ENCODE peak calls at places on chromosomes 11 and 22, in six cellular contexts. Q is adrenal gland; X is neural crest cell; N is dorsolateral prefrontal cortex; P is HuH-7.5; V is CD4-positive, CD25-positive, alpha-beta regulatory T cell. U is an unnamed sample.

GRCh38 chr11:3231550-3231850 is 717 bp downstream of the MRGPRE start:
- DNase-seq in Q (no peak), X (no peak), N (no peak), P (no peak), V (no peak), U (no peak)

GRCh38 chr11:3058753-3059664 is 1.8 kb upstream of the CARS1 start:
- DNase-seq in Q (no peak), X (no peak), N (no peak), P (no peak), V (no peak), U (no peak)

GRCh38 chr11:20676658-20677057 is 7.3 kb downstream of the NELL1 start:
- DNase-seq in Q (no peak), X (no peak), N (no peak), P (no peak), V (no peak), U (no peak)

GRCh38 chr11:128052912-128053641 is 534.3 kb downstream of the ETS1 start:
- DNase-seq in Q (no peak), X (no peak), N (no peak), P (no peak), V (no peak), U (no peak)

GRCh38 chr11:82810326-82810725 is 76.7 kb upstream of the FAM181B start:
- DNase-seq in Q (no peak), X (no peak), N (no peak), P (no peak), V (no peak), U (no peak)

GRCh38 chr11:32312865-32313403 is 122.4 kb downstream of the WT1 start:
- DNase-seq in Q (peak), X (no peak), N (no peak), P (peak), V (no peak), U (peak)

GRCh38 chr11:46741600-46742484 is 22.8 kb downstream of the F2 start:
- DNase-seq in Q (no peak), X (no peak), N (no peak), P (no peak), V (no peak), U (no peak)

GRCh38 chr22:22196018-22196533 is 48.5 kb upstream of the VPREB1 start:
- DNase-seq in Q (no peak), X (no peak), N (no peak), P (no peak), V (no peak), U (peak)

GRCh38 chr11:123129920-123130319 is 65.1 kb downstream of the CLMP start:
- DNase-seq in Q (no peak), X (no peak), N (no peak), P (no peak), V (no peak), U (no peak)

GRCh38 chr11:114977596-114977995 is 299.3 kb downstream of the NXPE2 start:
- DNase-seq in Q (no peak), X (no peak), N (no peak), P (no peak), V (no peak), U (no peak)

GRCh38 chr11:62208785-62209144 is 292 bp downstream of the SCGB2A1 start:
- DNase-seq in Q (no peak), X (no peak), N (no peak), P (no peak), V (no peak), U (no peak)

GRCh38 chr11:2778630-2779498 is 79.1 kb upstream of the KCNQ1OT1 start:
- DNase-seq in Q (peak), X (peak), N (peak), P (peak), V (no peak), U (peak)

GRCh38 chr22:19731736-19732135 is 8.4 kb downstream of the GP1BB start:
- DNase-seq in Q (no peak), X (no peak), N (no peak), P (no peak), V (no peak), U (no peak)

GRCh38 chr11:14275081-14275480 is 83.9 kb downstream of the RRAS2 start:
- DNase-seq in Q (no peak), X (no peak), N (no peak), P (no peak), V (no peak), U (no peak)

GRCh38 chr11:27977031-27977430 is 130.9 kb downstream of the KIF18A start:
- DNase-seq in Q (no peak), X (no peak), N (no peak), P (no peak), V (no peak), U (no peak)

GRCh38 chr11:110121204-110121603 is 28.0 kb downstream of the ZC3H12C start:
- DNase-seq in Q (no peak), X (no peak), N (no peak), P (no peak), V (no peak), U (no peak)

GRCh38 chr11:116535120-116535519 is 237.7 kb downstream of the BUD13 start:
- DNase-seq in Q (no peak), X (no peak), N (no peak), P (no peak), V (no peak), U (no peak)

GRCh38 chr22:41876275-41876674 is 38.6 kb downstream of the SHISA8 start:
- DNase-seq in Q (no peak), X (no peak), N (no peak), P (no peak), V (no peak), U (no peak)

GRCh38 chr11:126790550-126790981 is 210.0 kb downstream of the KIRREL3 start:
- DNase-seq in Q (no peak), X (no peak), N (peak), P (no peak), V (no peak), U (no peak)

GRCh38 chr11:47716692-47717091 is 1.5 kb upstream of the AGBL2 start:
- DNase-seq in Q (no peak), X (no peak), N (no peak), P (no peak), V (no peak), U (peak)

GRCh38 chr11:2796091-2796490 is 89.5 kb downstream of the CDKN1C start:
- DNase-seq in Q (peak), X (no peak), N (peak), P (no peak), V (no peak), U (no peak)

GRCh38 chr22:47225931-47226633 is 463.6 kb downstream of the TBC1D22A start:
- DNase-seq in Q (no peak), X (no peak), N (no peak), P (no peak), V (no peak), U (no peak)

GRCh38 chr11:1227551-1228182 is 4.8 kb downstream of the MUC5B start:
- DNase-seq in Q (no peak), X (no peak), N (no peak), P (peak), V (no peak), U (no peak)

GRCh38 chr22:36981247-36981775 is 37.9 kb downstream of the TST start:
- DNase-seq in Q (no peak), X (no peak), N (no peak), P (no peak), V (no peak), U (no peak)

GRCh38 chr11:95149659-95150294 is 60.1 kb downstream of the ENDOD1 start:
- DNase-seq in Q (no peak), X (peak), N (peak), P (no peak), V (no peak), U (no peak)